ENCODE peak calls at places on chromosomes 2 and 18, in ten cellular contexts. T, U, N, O, L, J, B, K, Q and R are unnamed samples.

GRCh38 chr18:58967643-58968291 is 103.1 kb downstream of the ZNF532 start:
- DNase-seq in K (no peak), L (no peak), O (no peak), B (no peak), N (no peak), U (no peak), T (no peak), Q (no peak), J (no peak), R (peak; percentile 46)

GRCh38 chr2:234081970-234082822 is 31.7 kb downstream of the SPP2 start:
- DNase-seq in L (peak; percentile 76), N (no peak), Q (no peak), O (no peak), T (peak; percentile 54), K (peak; percentile 93), B (peak; percentile 21), J (no peak), U (no peak), R (no peak)

GRCh38 chr2:39732492-39732891 is 46.6 kb downstream of the THUMPD2 start:
- DNase-seq in Q (no peak), O (no peak), J (no peak), U (no peak), B (no peak), L (no peak), N (peak; percentile 36), T (no peak), K (no peak), R (no peak)

GRCh38 chr2:75523313-75524275 is 37.1 kb downstream of the EVA1A start:
- DNase-seq in O (peak; percentile 89), K (no peak), J (no peak), T (no peak), N (peak; percentile 78), L (no peak), U (no peak), Q (no peak), B (no peak), R (peak; percentile 38)

GRCh38 chr2:128287780-128288735 is 30.6 kb downstream of the HS6ST1 start:
- DNase-seq in L (no peak), T (no peak), K (no peak), U (peak; percentile 66), B (no peak), N (no peak), O (no peak), J (no peak), Q (no peak), R (no peak)

GRCh38 chr2:174750923-174751441 is 13.3 kb downstream of the CHRNA1 start:
- DNase-seq in L (no peak), U (peak; percentile 71), B (no peak), T (no peak), J (no peak), Q (peak; percentile 21), O (no peak), K (no peak), N (no peak), R (no peak)

GRCh38 chr18:31244737-31245432 is 73.1 kb upstream of the DSG1 start:
- DNase-seq in U (no peak), J (no peak), B (no peak), K (no peak), L (no peak), Q (no peak), O (no peak), T (no peak), N (no peak), R (no peak)

GRCh38 chr2:186098821-186099220 is 360.2 kb downstream of the FSIP2 start:
- DNase-seq in Q (no peak), B (no peak), T (no peak), L (no peak), O (peak; percentile 37), U (no peak), N (peak; percentile 10), K (no peak), J (no peak), R (no peak)

GRCh38 chr2:203394519-203395227 is 66.5 kb downstream of the ABI2 start:
- DNase-seq in K (no peak), Q (no peak), J (no peak), N (no peak), B (no peak), T (no peak), O (no peak), U (no peak), L (no peak), R (no peak)

GRCh38 chr2:230908595-230909191 is 16.3 kb downstream of the GPR55 start:
- DNase-seq in L (no peak), U (peak; percentile 62), T (no peak), K (no peak), O (peak; percentile 79), N (peak; percentile 92), J (no peak), B (no peak), Q (peak; percentile 35), R (peak; percentile 67)

GRCh38 chr18:58195278-58195721 is 151.3 kb downstream of the NEDD4L start:
- DNase-seq in L (peak; percentile 78), T (peak; percentile 64), O (no peak), K (peak; percentile 64), N (no peak), U (peak; percentile 78), Q (no peak), B (no peak), J (peak; percentile 37), R (no peak)

GRCh38 chr2:175205523-175205922 is 24.0 kb upstream of the ATP5MC3 start:
- DNase-seq in O (peak; percentile 72), J (no peak), L (no peak), T (no peak), Q (no peak), B (no peak), N (peak; percentile 43), K (no peak), U (no peak), R (no peak)

GRCh38 chr2:53210538-53210937 is 557.1 kb upstream of the CHAC2 start:
- DNase-seq in Q (no peak), J (peak; percentile 28), O (no peak), U (no peak), B (no peak), L (no peak), K (no peak), N (no peak), T (no peak), R (no peak)

GRCh38 chr2:45227347-45227746 is 218.1 kb upstream of the SIX2 start:
- DNase-seq in O (no peak), J (no peak), Q (no peak), U (no peak), K (no peak), B (no peak), T (no peak), N (no peak), L (no peak), R (no peak)

GRCh38 chr2:45224321-45224995 is 215.2 kb upstream of the SIX2 start:
- DNase-seq in Q (no peak), N (no peak), T (no peak), L (no peak), J (no peak), O (no peak), U (no peak), B (no peak), K (no peak), R (peak; percentile 18)

GRCh38 chr2:45220227-45220626 is 211.0 kb upstream of the SIX2 start:
- DNase-seq in J (no peak), N (no peak), T (no peak), Q (no peak), K (no peak), O (no peak), U (no peak), B (no peak), L (no peak), R (peak; percentile 5)

GRCh38 chr2:45224996-45225380 is 215.7 kb upstream of the SIX2 start:
- DNase-seq in K (no peak), T (no peak), B (no peak), U (no peak), Q (no peak), O (no peak), N (no peak), L (no peak), J (no peak), R (no peak)

GRCh38 chr2:45223531-45223930 is 214.3 kb upstream of the SIX2 start:
- DNase-seq in K (no peak), L (no peak), J (no peak), N (no peak), O (no peak), T (no peak), Q (no peak), B (no peak), U (no peak), R (no peak)
- H3K4me3 ChIP-seq in K (no peak overlapping the region), L (no peak overlapping the region), J (no peak overlapping the region), N (no peak overlapping the region), O (no peak overlapping the region), T (no peak overlapping the region), Q (no peak overlapping the region), B (no peak overlapping the region), U (no peak overlapping the region), R (no peak overlapping the region)

DNA sequence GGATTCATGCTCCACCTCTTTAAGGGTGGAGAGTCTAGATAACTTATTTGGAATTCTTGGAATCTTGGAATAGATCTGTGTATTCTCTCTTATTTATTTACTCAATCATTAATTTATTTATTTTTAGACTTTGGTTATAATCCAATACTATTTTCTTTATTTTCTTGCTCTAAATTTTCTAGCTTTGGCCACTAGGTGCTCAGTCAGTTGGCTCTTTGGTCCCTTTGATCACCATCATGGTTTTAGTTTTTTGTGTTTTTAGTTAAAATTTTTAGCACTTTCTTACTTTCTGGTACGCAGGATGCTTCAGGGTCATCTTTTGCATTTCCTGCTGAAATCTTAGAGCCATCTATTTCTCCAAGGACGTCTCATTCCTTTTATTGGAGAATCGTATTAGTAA is 5.2 kb upstream of the PLEK start:
- DNase-seq in B (no peak), K (no peak), O (no peak), L (no peak), T (no peak), U (no peak), J (no peak), Q (no peak), N (no peak), R (no peak)
- TF ChIP-seq CTCF in B (no peak), K (peak; percentile 8), O (peak; percentile 32), L (no peak), T (no peak), U (no peak), J (peak; percentile 19), Q (no peak), N (peak; percentile 21), R (peak; percentile 13)

GRCh38 chr18:49492694-49493033 is 5.6 kb upstream of the C18orf32 start:
- DNase-seq in Q (no peak), J (no peak), L (no peak), K (no peak), B (no peak), N (no peak), T (no peak), U (no peak), O (no peak), R (no peak)
- H3K4me3 ChIP-seq in Q (no peak overlapping the region), J (no peak overlapping the region), L (peak overlapping the region; percentile 86), K (no peak overlapping the region), B (no peak overlapping the region), N (no peak overlapping the region), T (no peak overlapping the region), U (peak overlapping the region; percentile 84), O (no peak overlapping the region), R (no peak overlapping the region)

GRCh38 chr2:239401450-239402227 is 819 bp upstream of the HDAC4 start:
- DNase-seq in Q (peak; percentile 94), T (peak; percentile 96), B (peak; percentile 93), U (peak; percentile 99), N (peak; percentile 89), K (peak; percentile 90), O (peak; percentile 78), J (peak; percentile 97), L (peak; percentile 92), R (peak; percentile 90)
- TF ChIP-seq CTCF in Q (no peak), T (no peak), B (no peak), U (no peak), N (no peak), K (no peak), O (no peak), J (no peak), L (no peak), R (peak; percentile 16)